ENCODE peak calls at places on chromosomes 11 and 22, in ten cellular contexts. S is Calu3; Q is CD14-positive monocyte; N is body of pancreas; L is CD4-positive, alpha-beta T cell; I is cardiac fibroblast; K is AG04450; O is hepatocyte; U is glutamatergic neuron; V is astrocyte of the cerebellum. B is an unnamed sample.

GRCh38 chr11:121611242-121611641 is 158.5 kb upstream of the SORL1-AS1 start:
- DNase-seq in S (no peak), Q (no peak), N (no peak), L (no peak), I (no peak), K (no peak), O (no peak), U (no peak), V (no peak), B (no peak)

GRCh38 chr11:122765487-122766131 is 72.7 kb upstream of the CRTAM start:
- DNase-seq in S (peak; percentile 40), Q (no peak), N (no peak), L (no peak), I (no peak), K (no peak), O (no peak), U (no peak), V (no peak), B (no peak)

GRCh38 chr11:30000986-30001385 is 15.8 kb downstream of the KCNA4 start:
- DNase-seq in S (no peak), Q (no peak), N (no peak), L (no peak), I (no peak), K (no peak), O (no peak), U (no peak), V (no peak), B (no peak)

GRCh38 chr11:64373598-64373974 is 14.6 kb downstream of the RPS6KA4 start:
- DNase-seq in S (no peak), Q (no peak), N (no peak), L (no peak), I (no peak), K (no peak), O (no peak), U (no peak), V (no peak), B (no peak)

GRCh38 chr11:117972589-117973445 is 13.4 kb upstream of the IL10RA start:
- DNase-seq in S (no peak), Q (peak; percentile 22), N (no peak), L (no peak), I (no peak), K (no peak), O (peak; percentile 19), U (no peak), V (no peak), B (no peak)

GRCh38 chr22:43110927-43111623 is 525 bp downstream of the BIK start:
- DNase-seq in S (peak; percentile 58), Q (no peak), N (peak; percentile 68), L (peak; percentile 42), I (no peak), K (no peak), O (peak; percentile 69), U (no peak), V (no peak), B (no peak)

GRCh38 chr22:43262990-43263644 is 76.2 kb upstream of the TTLL12 start:
- DNase-seq in S (peak; percentile 64), Q (no peak), N (no peak), L (peak; percentile 37), I (no peak), K (no peak), O (peak; percentile 31), U (peak; percentile 51), V (no peak), B (no peak)

GRCh38 chr11:8777907-8778767 is 95.5 kb downstream of the RPL27A start:
- DNase-seq in S (no peak), Q (no peak), N (peak; percentile 49), L (no peak), I (no peak), K (no peak), O (peak; percentile 53), U (no peak), V (peak; percentile 42), B (peak; percentile 13)

GRCh38 chr22:30890689-30891442 is 77.7 kb downstream of the MORC2 start:
- DNase-seq in S (peak; percentile 70), Q (no peak), N (peak; percentile 53), L (peak; percentile 21), I (peak; percentile 48), K (no peak), O (peak; percentile 49), U (peak; percentile 46), V (peak; percentile 8), B (no peak)

GRCh38 chr11:1285316-1285744 is 24.1 kb downstream of the TOLLIP start:
- DNase-seq in S (no peak), Q (no peak), N (no peak), L (no peak), I (no peak), K (no peak), O (no peak), U (no peak), V (no peak), B (no peak)

GRCh38 chr11:93244018-93244417 is 46.2 kb upstream of the SLC36A4 start:
- DNase-seq in S (no peak), Q (no peak), N (no peak), L (no peak), I (no peak), K (no peak), O (no peak), U (no peak), V (no peak), B (no peak)
- TF ChIP-seq CTCF in S (no peak), Q (no peak), N (no peak), L (no peak), I (no peak), K (no peak), O (no peak), U (no peak), V (no peak), B (no peak)

DNA sequence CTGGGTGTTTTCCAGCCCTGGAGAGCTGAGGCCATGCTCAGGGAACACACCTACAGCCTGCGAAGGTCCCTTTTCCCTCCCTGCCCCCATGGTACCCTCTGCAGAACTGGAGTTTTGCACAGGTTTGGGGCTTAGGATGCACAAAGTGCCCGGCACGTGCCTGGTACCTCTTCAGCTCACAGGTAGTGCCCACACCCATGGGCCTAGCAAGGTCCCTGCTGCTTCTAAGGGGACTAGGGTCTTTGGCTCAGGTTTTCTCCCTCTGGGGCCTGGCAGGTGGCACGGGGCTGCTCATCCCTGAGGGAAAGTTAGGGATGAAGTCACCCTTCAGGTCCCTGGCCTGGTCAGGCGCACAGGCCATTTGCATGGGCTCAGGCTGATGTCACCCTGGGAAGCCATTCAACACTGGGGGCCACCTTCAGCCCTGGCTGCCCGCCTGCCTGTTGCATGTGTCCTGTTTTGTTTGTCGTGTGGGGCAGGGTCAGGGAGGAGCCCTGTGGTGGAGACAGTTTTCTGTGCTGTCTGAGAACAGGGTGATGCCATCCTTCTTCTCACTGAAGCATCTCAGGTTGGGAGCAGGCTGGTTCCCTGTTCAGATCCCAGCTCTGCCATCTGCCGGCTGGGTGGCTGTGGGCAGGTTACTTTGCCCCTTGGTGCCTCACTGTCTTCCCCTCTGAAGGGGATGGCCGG is 68.3 kb upstream of the CRYBB3 start:
- DNase-seq in S (peak; percentile 47), Q (no peak), N (no peak), L (no peak), I (no peak), K (no peak), O (no peak), U (no peak), V (no peak), B (no peak)
- TF ChIP-seq CTCF in S (no peak), Q (no peak), N (no peak), L (no peak), I (no peak), K (no peak), O (no peak), U (no peak), V (no peak), B (no peak)

DNA sequence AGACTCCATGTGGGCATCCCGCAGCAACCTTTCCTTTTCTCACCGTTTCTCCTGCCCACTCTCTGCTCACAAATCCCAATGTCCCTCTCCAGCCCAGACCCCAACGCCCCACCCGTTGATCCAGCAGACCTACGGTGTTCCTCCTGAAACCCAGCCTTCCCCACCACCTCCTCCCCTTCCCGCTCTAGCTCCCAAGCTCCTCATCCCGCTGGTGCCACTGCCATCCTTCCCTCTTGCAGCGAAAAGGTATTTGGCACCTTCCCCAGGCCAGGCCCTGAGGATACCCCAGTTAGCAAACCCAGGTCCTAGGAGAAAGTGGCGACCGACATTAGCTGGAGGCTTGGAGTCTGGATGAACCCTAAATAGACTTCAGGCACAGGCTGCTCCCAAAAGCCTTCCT is 84.0 kb upstream of the RTL6 start:
- DNase-seq in S (no peak), Q (peak; percentile 10), N (no peak), L (no peak), I (no peak), K (no peak), O (no peak), U (no peak), V (no peak), B (no peak)
- TF ChIP-seq CTCF in S (no peak), Q (no peak), N (no peak), L (no peak), I (no peak), K (no peak), O (no peak), U (no peak), V (no peak), B (no peak)

DNA sequence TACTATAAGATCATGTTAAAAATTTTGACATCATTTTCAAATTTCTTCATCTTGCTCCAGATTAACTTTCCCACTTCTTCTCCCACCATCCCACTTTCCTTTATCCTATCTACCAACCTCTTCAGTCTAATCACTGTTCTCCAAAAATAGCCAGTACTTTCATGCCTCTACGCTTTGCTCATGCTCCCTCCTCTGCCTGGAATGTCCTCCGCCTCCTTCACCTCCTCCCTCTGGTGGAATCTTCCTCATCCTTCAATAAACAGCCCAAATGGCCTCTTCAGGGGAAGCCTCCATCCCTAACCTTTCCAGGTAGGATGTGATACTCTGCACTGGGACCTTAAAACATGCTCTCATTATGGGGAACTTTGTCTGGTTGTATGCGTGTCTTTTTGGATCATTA is 7.8 kb upstream of the CSRP3 start:
- DNase-seq in S (no peak), Q (no peak), N (no peak), L (no peak), I (no peak), K (no peak), O (no peak), U (no peak), V (no peak), B (no peak)
- TF ChIP-seq CTCF in S (no peak), Q (no peak), N (no peak), L (no peak), I (no peak), K (no peak), O (no peak), U (no peak), V (no peak), B (no peak)

GRCh38 chr22:44889233-44889878 is 120.4 kb downstream of the PHF21B start:
- DNase-seq in S (no peak), Q (no peak), N (no peak), L (no peak), I (no peak), K (no peak), O (no peak), U (no peak), V (no peak), B (no peak)
- TF ChIP-seq CTCF in S (no peak), Q (no peak), N (no peak), L (no peak), I (no peak), K (no peak), O (no peak), U (peak; percentile 11), V (no peak), B (no peak)